ENCODE peak calls at places on chromosomes 13 and 19, in four cellular contexts. One of them, this sample, is unnamed.
A peak's percentile ranks its signal among the peaks of the same experiment; 100 is the strongest.

GRCh38 chr19:56814656-56815055 is 25.9 kb downstream of the PEG3 start:
- DNase-seq in CD4-positive, alpha-beta memory T cell: no peak
- DNase-seq in CD8-positive, alpha-beta memory T cell: no peak
- DNase-seq in GM12865: no peak
- DNase-seq in this sample: no peak

GRCh38 chr13:73057284-73058025 is 1.4 kb upstream of the KLF5 start:
- DNase-seq in CD4-positive, alpha-beta memory T cell: no peak
- DNase-seq in CD8-positive, alpha-beta memory T cell: no peak
- DNase-seq in GM12865: no peak
- DNase-seq in this sample: no peak

GRCh38 chr13:102667023-102667422 is 27.8 kb downstream of the METTL21C start:
- DNase-seq in CD4-positive, alpha-beta memory T cell: no peak
- DNase-seq in CD8-positive, alpha-beta memory T cell: no peak
- DNase-seq in GM12865: no peak
- DNase-seq in this sample: no peak

GRCh38 chr13:52001120-52001731 is 10.0 kb downstream of the ATP7B start:
- DNase-seq in CD4-positive, alpha-beta memory T cell: peak; percentile 43
- DNase-seq in CD8-positive, alpha-beta memory T cell: no peak
- DNase-seq in GM12865: peak; percentile 56
- DNase-seq in this sample: peak; percentile 80

GRCh38 chr13:105599477-105600037 is 935.9 kb downstream of the EFNB2 start:
- DNase-seq in CD4-positive, alpha-beta memory T cell: no peak
- DNase-seq in CD8-positive, alpha-beta memory T cell: no peak
- DNase-seq in GM12865: no peak
- DNase-seq in this sample: no peak

GRCh38 chr19:56660381-56661105 is 11.0 kb downstream of the ZNF835 start:
- DNase-seq in CD4-positive, alpha-beta memory T cell: no peak
- DNase-seq in CD8-positive, alpha-beta memory T cell: no peak
- DNase-seq in GM12865: no peak
- DNase-seq in this sample: no peak

GRCh38 chr13:98349731-98350305 is 172.7 kb upstream of the RNF113B start:
- DNase-seq in CD4-positive, alpha-beta memory T cell: no peak
- DNase-seq in CD8-positive, alpha-beta memory T cell: no peak
- DNase-seq in GM12865: no peak
- DNase-seq in this sample: peak; percentile 62

GRCh38 chr19:33290956-33291622 is 11.2 kb downstream of the CEBPA start:
- DNase-seq in CD4-positive, alpha-beta memory T cell: no peak
- DNase-seq in CD8-positive, alpha-beta memory T cell: no peak
- DNase-seq in GM12865: no peak
- DNase-seq in this sample: no peak

GRCh38 chr19:48051345-48052033 is 7.6 kb upstream of the CABP5 start:
- DNase-seq in CD4-positive, alpha-beta memory T cell: no peak
- DNase-seq in CD8-positive, alpha-beta memory T cell: no peak
- DNase-seq in GM12865: no peak
- DNase-seq in this sample: no peak

GRCh38 chr19:56091751-56092546 is 29.1 kb downstream of the ZNF787 start:
- DNase-seq in CD4-positive, alpha-beta memory T cell: peak; percentile 55
- DNase-seq in CD8-positive, alpha-beta memory T cell: no peak
- DNase-seq in GM12865: no peak
- DNase-seq in this sample: no peak

GRCh38 chr13:112606125-112607001 is 18.4 kb upstream of the TUBGCP3 start:
- DNase-seq in CD4-positive, alpha-beta memory T cell: peak; percentile 76
- DNase-seq in CD8-positive, alpha-beta memory T cell: peak; percentile 78
- DNase-seq in GM12865: peak; percentile 89
- DNase-seq in this sample: peak; percentile 94

GRCh38 chr19:58578430-58578925 is 5.3 kb upstream of the MZF1 start:
- DNase-seq in CD4-positive, alpha-beta memory T cell: no peak
- DNase-seq in CD8-positive, alpha-beta memory T cell: no peak
- DNase-seq in GM12865: no peak
- DNase-seq in this sample: no peak

GRCh38 chr19:20367811-20368294 is 197.7 kb downstream of the ZNF737 start:
- DNase-seq in CD4-positive, alpha-beta memory T cell: no peak
- DNase-seq in CD8-positive, alpha-beta memory T cell: no peak
- DNase-seq in GM12865: no peak
- DNase-seq in this sample: peak; percentile 46

GRCh38 chr13:109645831-109646230 is 140.6 kb downstream of the IRS2 start:
- DNase-seq in CD4-positive, alpha-beta memory T cell: no peak
- DNase-seq in CD8-positive, alpha-beta memory T cell: no peak
- DNase-seq in GM12865: no peak
- DNase-seq in this sample: no peak

GRCh38 chr13:111422352-111422751 is 101.9 kb downstream of the TEX29 start:
- DNase-seq in CD4-positive, alpha-beta memory T cell: no peak
- DNase-seq in CD8-positive, alpha-beta memory T cell: no peak
- DNase-seq in GM12865: no peak
- DNase-seq in this sample: no peak

DNA sequence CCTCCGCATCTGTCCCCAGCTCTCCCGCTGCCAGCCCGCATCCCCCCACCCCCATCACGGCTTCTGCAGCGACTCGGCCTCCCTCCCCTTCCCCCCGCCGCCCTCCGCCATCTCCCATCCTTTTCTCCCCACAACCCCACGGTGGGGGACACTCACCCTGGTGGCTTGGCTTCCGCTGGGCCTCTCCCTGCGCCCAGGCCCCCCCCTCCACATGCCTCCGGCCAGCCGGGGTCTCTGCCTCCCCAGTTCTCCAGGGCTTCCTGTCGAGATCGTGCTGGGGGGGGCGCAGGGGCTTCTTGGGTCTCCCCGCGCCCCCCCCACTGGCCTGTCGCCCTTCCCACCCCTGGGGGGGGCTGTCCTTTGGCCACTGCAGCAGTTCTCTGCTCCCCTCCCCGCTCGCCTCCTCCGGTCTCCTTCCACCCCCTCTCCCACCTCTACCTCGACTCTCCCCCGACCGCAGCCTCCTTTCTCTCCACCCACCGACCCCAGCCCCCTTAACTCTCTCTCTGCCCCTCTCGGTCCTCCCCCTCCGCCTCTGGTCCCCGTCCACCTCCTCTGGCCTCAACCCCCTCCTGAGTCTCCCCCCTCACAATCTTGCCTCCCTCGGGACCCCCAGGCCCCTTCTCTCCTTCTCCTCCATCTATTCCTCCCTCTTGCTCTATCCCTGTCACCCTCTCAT is 17.1 kb downstream of the LRRC4B start:
- DNase-seq in CD4-positive, alpha-beta memory T cell: no peak
- DNase-seq in CD8-positive, alpha-beta memory T cell: no peak
- DNase-seq in GM12865: no peak
- DNase-seq in this sample: no peak
- H3K4me3 ChIP-seq in CD4-positive, alpha-beta memory T cell: no peak overlapping the region
- H3K4me3 ChIP-seq in CD8-positive, alpha-beta memory T cell: no peak overlapping the region
- H3K4me3 ChIP-seq in GM12865: no peak overlapping the region
- H3K4me3 ChIP-seq in this sample: no peak overlapping the region

DNA sequence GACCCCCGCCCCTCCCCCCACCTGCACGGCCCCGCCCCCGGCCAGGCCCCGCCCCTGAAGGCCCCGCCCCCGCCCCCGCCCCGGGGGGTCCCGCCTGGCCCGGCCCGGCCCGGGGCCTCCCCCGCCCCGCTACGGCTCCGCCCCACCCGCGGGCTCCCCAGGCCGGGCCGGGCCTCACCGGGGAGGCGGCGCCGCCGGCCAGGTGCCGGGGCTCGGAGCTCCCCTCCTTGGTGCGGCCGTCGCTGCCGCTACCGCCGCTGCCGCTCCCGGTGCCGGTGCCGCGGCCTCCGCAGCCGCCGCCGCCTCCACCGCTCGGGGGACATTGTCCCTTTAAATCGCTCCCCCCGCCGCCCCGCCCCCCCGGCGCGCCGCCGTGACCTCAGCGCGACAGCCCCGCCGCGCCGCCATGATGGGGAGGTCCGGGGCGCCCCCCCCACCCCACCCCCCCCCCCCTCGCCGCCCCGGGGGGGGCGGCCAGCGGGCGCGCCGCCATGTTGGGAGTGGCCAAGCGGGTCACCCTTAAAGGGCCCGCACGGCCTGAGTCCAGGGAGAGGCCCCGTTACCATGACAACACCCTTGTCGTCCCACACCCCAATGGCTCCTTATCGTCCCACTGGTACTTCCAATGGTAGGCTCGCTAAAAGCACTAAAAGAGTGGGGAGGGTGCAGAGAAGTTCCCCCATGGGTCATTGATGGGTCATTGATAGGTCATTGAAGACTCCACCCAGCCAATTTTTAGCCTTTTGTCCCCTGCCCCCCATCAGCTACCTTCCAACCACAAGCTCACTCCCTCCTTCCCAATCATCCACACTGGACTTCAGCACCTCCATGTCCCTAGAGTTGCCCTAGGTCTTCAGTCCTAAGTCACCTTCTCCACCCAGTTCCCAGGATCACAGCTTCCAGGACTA is at the start of gene WIZ:
- DNase-seq in CD4-positive, alpha-beta memory T cell: peak; percentile 86
- DNase-seq in CD8-positive, alpha-beta memory T cell: peak; percentile 76
- DNase-seq in GM12865: peak; percentile 84
- DNase-seq in this sample: peak; percentile 89
- H3K4me3 ChIP-seq in CD4-positive, alpha-beta memory T cell: peak within 1 kb of the TSS; percentile 63
- H3K4me3 ChIP-seq in CD8-positive, alpha-beta memory T cell: peak within 1 kb of the TSS; percentile 23
- H3K4me3 ChIP-seq in GM12865: peak within 1 kb of the TSS; percentile 65
- H3K4me3 ChIP-seq in this sample: peak within 1 kb of the TSS; percentile 41

DNA sequence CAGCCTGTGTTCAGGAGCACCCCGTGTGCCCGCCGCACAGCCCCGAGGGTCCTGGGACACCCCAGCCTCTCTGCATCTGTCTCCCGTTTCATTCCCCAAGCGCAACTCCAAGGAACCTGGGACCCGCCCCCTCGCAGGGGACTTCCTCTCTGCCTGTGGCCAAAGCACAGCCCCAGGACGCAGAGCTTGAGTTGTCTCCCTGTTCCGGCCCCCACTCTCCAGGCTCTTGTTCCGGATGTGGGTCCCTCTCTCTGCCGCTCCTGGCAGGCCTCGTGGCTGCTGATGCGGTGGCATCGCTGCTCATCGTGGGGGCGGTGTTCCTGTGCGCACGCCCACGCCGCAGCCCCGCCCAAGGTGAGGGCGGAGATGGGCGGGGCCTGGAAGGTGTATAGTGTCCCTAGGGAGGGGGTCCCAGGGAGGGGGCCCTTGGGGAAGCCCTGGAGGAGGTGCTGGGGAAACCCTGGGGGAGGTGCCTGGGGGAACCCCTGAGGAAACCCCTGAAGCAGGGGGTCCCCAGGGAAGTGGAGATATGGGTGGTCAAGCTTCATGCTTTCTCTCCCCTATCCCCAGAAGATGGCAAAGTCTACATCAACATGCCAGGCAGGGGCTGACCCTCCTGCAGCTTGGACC is 1.3 kb downstream of the HCST start:
- DNase-seq in CD4-positive, alpha-beta memory T cell: peak; percentile 91
- DNase-seq in CD8-positive, alpha-beta memory T cell: peak; percentile 85
- DNase-seq in GM12865: peak; percentile 96
- DNase-seq in this sample: peak; percentile 95
- H3K4me3 ChIP-seq in CD4-positive, alpha-beta memory T cell: peak overlapping the region; percentile 96
- H3K4me3 ChIP-seq in CD8-positive, alpha-beta memory T cell: peak overlapping the region; percentile 100
- H3K4me3 ChIP-seq in GM12865: peak overlapping the region; percentile 99
- H3K4me3 ChIP-seq in this sample: peak overlapping the region; percentile 76

GRCh38 chr13:97258801-97259200 is 36.7 kb downstream of the MBNL2 start:
- DNase-seq in CD4-positive, alpha-beta memory T cell: no peak
- DNase-seq in CD8-positive, alpha-beta memory T cell: no peak
- DNase-seq in GM12865: no peak
- DNase-seq in this sample: no peak

GRCh38 chr13:97259787-97260641 is 37.9 kb downstream of the MBNL2 start:
- DNase-seq in CD4-positive, alpha-beta memory T cell: no peak
- DNase-seq in CD8-positive, alpha-beta memory T cell: no peak
- DNase-seq in GM12865: no peak
- DNase-seq in this sample: no peak

GRCh38 chr13:97257228-97257755 is 35.2 kb downstream of the MBNL2 start:
- DNase-seq in CD4-positive, alpha-beta memory T cell: no peak
- DNase-seq in CD8-positive, alpha-beta memory T cell: no peak
- DNase-seq in GM12865: no peak
- DNase-seq in this sample: no peak

GRCh38 chr13:97256343-97256783 is 34.2 kb downstream of the MBNL2 start:
- DNase-seq in CD4-positive, alpha-beta memory T cell: no peak
- DNase-seq in CD8-positive, alpha-beta memory T cell: no peak
- DNase-seq in GM12865: no peak
- DNase-seq in this sample: no peak

GRCh38 chr13:97257800-97258799 is 36.0 kb downstream of the MBNL2 start:
- DNase-seq in CD4-positive, alpha-beta memory T cell: no peak
- DNase-seq in CD8-positive, alpha-beta memory T cell: no peak
- DNase-seq in GM12865: peak; percentile 52
- DNase-seq in this sample: no peak
- H3K4me3 ChIP-seq in CD4-positive, alpha-beta memory T cell: no peak overlapping the region
- H3K4me3 ChIP-seq in CD8-positive, alpha-beta memory T cell: no peak overlapping the region
- H3K4me3 ChIP-seq in GM12865: no peak overlapping the region
- H3K4me3 ChIP-seq in this sample: no peak overlapping the region

DNA sequence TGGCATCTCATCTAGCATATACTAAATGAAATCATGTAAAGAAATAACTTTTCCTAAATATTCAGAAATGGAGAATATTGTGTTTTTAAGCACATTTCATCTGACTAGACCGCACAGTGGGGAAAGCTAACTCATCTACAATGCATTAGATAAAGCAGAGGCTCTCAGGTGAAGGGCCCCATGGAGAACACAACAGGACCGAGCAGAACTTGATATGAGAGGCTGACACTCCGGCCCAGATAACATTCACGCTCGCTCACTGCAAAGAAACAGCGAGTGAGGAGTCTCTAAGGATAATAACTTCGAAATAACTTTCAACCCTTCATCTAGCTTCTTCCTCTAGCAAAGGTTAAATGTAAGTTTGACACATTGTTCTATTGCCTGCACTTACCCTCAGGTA is 130.6 kb downstream of the PCDH9 start:
- DNase-seq in CD4-positive, alpha-beta memory T cell: no peak
- DNase-seq in CD8-positive, alpha-beta memory T cell: no peak
- DNase-seq in GM12865: no peak
- DNase-seq in this sample: no peak
- H3K4me3 ChIP-seq in CD4-positive, alpha-beta memory T cell: no peak overlapping the region
- H3K4me3 ChIP-seq in CD8-positive, alpha-beta memory T cell: no peak overlapping the region
- H3K4me3 ChIP-seq in GM12865: no peak overlapping the region
- H3K4me3 ChIP-seq in this sample: no peak overlapping the region